ENCODE peak calls at places on chromosomes 6 and 20, in five cellular contexts. One of them, this sample, is unnamed.

GRCh38 chr20:57693002-57693582 is 16.7 kb downstream of the PMEPA1 start:
- ATAC-seq in HepG2: peak; percentile 46
- ATAC-seq in K562: peak; percentile 50
- ATAC-seq in upper lobe of left lung: peak; percentile 52
- ATAC-seq in GM12878: peak; percentile 66
- ATAC-seq in this sample: no peak

GRCh38 chr6:20135677-20136268 is 76.5 kb downstream of the MBOAT1 start:
- ATAC-seq in HepG2: no peak
- ATAC-seq in K562: no peak
- ATAC-seq in upper lobe of left lung: no peak
- ATAC-seq in GM12878: no peak
- ATAC-seq in this sample: no peak

GRCh38 chr6:145076110-145076841 is 659.0 kb downstream of the EPM2A start:
- ATAC-seq in HepG2: peak; percentile 87
- ATAC-seq in K562: no peak
- ATAC-seq in upper lobe of left lung: peak; percentile 46
- ATAC-seq in GM12878: no peak
- ATAC-seq in this sample: no peak

GRCh38 chr6:16163066-16163465 is 34.2 kb downstream of the MYLIP start:
- ATAC-seq in HepG2: no peak
- ATAC-seq in K562: no peak
- ATAC-seq in upper lobe of left lung: no peak
- ATAC-seq in GM12878: peak; percentile 17
- ATAC-seq in this sample: no peak

GRCh38 chr6:106253731-106254130 is 71.8 kb downstream of the ATG5 start:
- ATAC-seq in HepG2: no peak
- ATAC-seq in K562: no peak
- ATAC-seq in upper lobe of left lung: no peak
- ATAC-seq in GM12878: no peak
- ATAC-seq in this sample: no peak

GRCh38 chr6:116876635-116877611 is at the start of gene RFX6:
- ATAC-seq in HepG2: peak; percentile 95
- ATAC-seq in K562: peak; percentile 90
- ATAC-seq in upper lobe of left lung: no peak
- ATAC-seq in GM12878: peak; percentile 35
- ATAC-seq in this sample: no peak

GRCh38 chr20:4476903-4477302 is 244.8 kb upstream of the PRND start:
- ATAC-seq in HepG2: no peak
- ATAC-seq in K562: no peak
- ATAC-seq in upper lobe of left lung: no peak
- ATAC-seq in GM12878: no peak
- ATAC-seq in this sample: no peak

GRCh38 chr6:45835725-45836437 is 179.8 kb downstream of the CLIC5 start:
- ATAC-seq in HepG2: no peak
- ATAC-seq in K562: no peak
- ATAC-seq in upper lobe of left lung: no peak
- ATAC-seq in GM12878: no peak
- ATAC-seq in this sample: no peak

GRCh38 chr20:10739134-10739533 is 65.3 kb upstream of the JAG1 start:
- ATAC-seq in HepG2: peak; percentile 61
- ATAC-seq in K562: no peak
- ATAC-seq in upper lobe of left lung: no peak
- ATAC-seq in GM12878: no peak
- ATAC-seq in this sample: no peak

GRCh38 chr20:11195899-11196558 is 522.2 kb upstream of the JAG1 start:
- ATAC-seq in HepG2: no peak
- ATAC-seq in K562: no peak
- ATAC-seq in upper lobe of left lung: peak; percentile 67
- ATAC-seq in GM12878: no peak
- ATAC-seq in this sample: peak; percentile 63

GRCh38 chr20:4835244-4836177 is 113.8 kb downstream of the PRND start:
- ATAC-seq in HepG2: peak; percentile 25
- ATAC-seq in K562: no peak
- ATAC-seq in upper lobe of left lung: peak; percentile 79
- ATAC-seq in GM12878: no peak
- ATAC-seq in this sample: peak; percentile 78

GRCh38 chr6:25111782-25112181 is 167.4 kb upstream of the CARMIL1 start:
- ATAC-seq in HepG2: no peak
- ATAC-seq in K562: no peak
- ATAC-seq in upper lobe of left lung: no peak
- ATAC-seq in GM12878: no peak
- ATAC-seq in this sample: no peak

GRCh38 chr20:24694727-24695528 is 225.5 kb downstream of the SYNDIG1 start:
- ATAC-seq in HepG2: no peak
- ATAC-seq in K562: no peak
- ATAC-seq in upper lobe of left lung: no peak
- ATAC-seq in GM12878: no peak
- ATAC-seq in this sample: no peak

GRCh38 chr6:3849681-3850450 is 693 bp downstream of the FAM50B start:
- ATAC-seq in HepG2: no peak
- ATAC-seq in K562: no peak
- ATAC-seq in upper lobe of left lung: peak; percentile 24
- ATAC-seq in GM12878: no peak
- ATAC-seq in this sample: peak; percentile 14

GRCh38 chr6:20168668-20169633 is 43.3 kb downstream of the MBOAT1 start:
- ATAC-seq in HepG2: no peak
- ATAC-seq in K562: peak; percentile 60
- ATAC-seq in upper lobe of left lung: no peak
- ATAC-seq in GM12878: no peak
- ATAC-seq in this sample: peak; percentile 78

GRCh38 chr6:65524232-65524631 is 182.8 kb downstream of the EYS start:
- ATAC-seq in HepG2: no peak
- ATAC-seq in K562: no peak
- ATAC-seq in upper lobe of left lung: no peak
- ATAC-seq in GM12878: peak; percentile 65
- ATAC-seq in this sample: no peak

GRCh38 chr6:40894962-40895799 is 143.8 kb downstream of the UNC5CL start:
- ATAC-seq in HepG2: peak; percentile 36
- ATAC-seq in K562: peak; percentile 93
- ATAC-seq in upper lobe of left lung: peak; percentile 61
- ATAC-seq in GM12878: no peak
- ATAC-seq in this sample: peak; percentile 48

GRCh38 chr6:108616973-108617372 is 56.3 kb downstream of the FOXO3 start:
- ATAC-seq in HepG2: no peak
- ATAC-seq in K562: no peak
- ATAC-seq in upper lobe of left lung: no peak
- ATAC-seq in GM12878: no peak
- ATAC-seq in this sample: no peak

GRCh38 chr6:78909391-78909790 is 42.0 kb downstream of the IRAK1BP1 start:
- ATAC-seq in HepG2: no peak
- ATAC-seq in K562: no peak
- ATAC-seq in upper lobe of left lung: no peak
- ATAC-seq in GM12878: peak; percentile 61
- ATAC-seq in this sample: peak; percentile 34

GRCh38 chr6:139354177-139354576 is 20.3 kb downstream of the CITED2 start:
- ATAC-seq in HepG2: no peak
- ATAC-seq in K562: no peak
- ATAC-seq in upper lobe of left lung: no peak
- ATAC-seq in GM12878: no peak
- ATAC-seq in this sample: no peak

GRCh38 chr6:87498048-87498447 is 25.3 kb downstream of the SLC35A1 start:
- ATAC-seq in HepG2: no peak
- ATAC-seq in K562: no peak
- ATAC-seq in upper lobe of left lung: no peak
- ATAC-seq in GM12878: no peak
- ATAC-seq in this sample: no peak

GRCh38 chr20:47727909-47728361 is 57.3 kb downstream of the SULF2 start:
- ATAC-seq in HepG2: no peak
- ATAC-seq in K562: no peak
- ATAC-seq in upper lobe of left lung: no peak
- ATAC-seq in GM12878: no peak
- ATAC-seq in this sample: peak; percentile 1

GRCh38 chr6:33427585-33428218 is 7.8 kb downstream of the SYNGAP1 start:
- ATAC-seq in HepG2: no peak
- ATAC-seq in K562: no peak
- ATAC-seq in upper lobe of left lung: no peak
- ATAC-seq in GM12878: no peak
- ATAC-seq in this sample: no peak

GRCh38 chr6:114144887-114145851 is 174.2 kb upstream of the HDAC2 start:
- ATAC-seq in HepG2: peak; percentile 99
- ATAC-seq in K562: no peak
- ATAC-seq in upper lobe of left lung: peak; percentile 93
- ATAC-seq in GM12878: no peak
- ATAC-seq in this sample: no peak

GRCh38 chr6:124738496-124738895 is 223.7 kb upstream of the RNF217 start:
- ATAC-seq in HepG2: no peak
- ATAC-seq in K562: no peak
- ATAC-seq in upper lobe of left lung: no peak
- ATAC-seq in GM12878: no peak
- ATAC-seq in this sample: no peak

GRCh38 chr20:11791316-11792228 is 126.1 kb upstream of the BTBD3 start:
- ATAC-seq in HepG2: no peak
- ATAC-seq in K562: no peak
- ATAC-seq in upper lobe of left lung: no peak
- ATAC-seq in GM12878: no peak
- ATAC-seq in this sample: no peak

GRCh38 chr6:140264451-140264850 is 890.0 kb upstream of the CITED2 start:
- ATAC-seq in HepG2: no peak
- ATAC-seq in K562: no peak
- ATAC-seq in upper lobe of left lung: no peak
- ATAC-seq in GM12878: no peak
- ATAC-seq in this sample: no peak

GRCh38 chr20:56348306-56348695 is 10.5 kb upstream of the FAM210B start:
- ATAC-seq in HepG2: peak; percentile 57
- ATAC-seq in K562: no peak
- ATAC-seq in upper lobe of left lung: no peak
- ATAC-seq in GM12878: no peak
- ATAC-seq in this sample: no peak

GRCh38 chr20:45792513-45793118 is 862 bp downstream of the DNTTIP1 start:
- ATAC-seq in HepG2: peak; percentile 21
- ATAC-seq in K562: peak; percentile 12
- ATAC-seq in upper lobe of left lung: peak; percentile 19
- ATAC-seq in GM12878: no peak
- ATAC-seq in this sample: no peak

DNA sequence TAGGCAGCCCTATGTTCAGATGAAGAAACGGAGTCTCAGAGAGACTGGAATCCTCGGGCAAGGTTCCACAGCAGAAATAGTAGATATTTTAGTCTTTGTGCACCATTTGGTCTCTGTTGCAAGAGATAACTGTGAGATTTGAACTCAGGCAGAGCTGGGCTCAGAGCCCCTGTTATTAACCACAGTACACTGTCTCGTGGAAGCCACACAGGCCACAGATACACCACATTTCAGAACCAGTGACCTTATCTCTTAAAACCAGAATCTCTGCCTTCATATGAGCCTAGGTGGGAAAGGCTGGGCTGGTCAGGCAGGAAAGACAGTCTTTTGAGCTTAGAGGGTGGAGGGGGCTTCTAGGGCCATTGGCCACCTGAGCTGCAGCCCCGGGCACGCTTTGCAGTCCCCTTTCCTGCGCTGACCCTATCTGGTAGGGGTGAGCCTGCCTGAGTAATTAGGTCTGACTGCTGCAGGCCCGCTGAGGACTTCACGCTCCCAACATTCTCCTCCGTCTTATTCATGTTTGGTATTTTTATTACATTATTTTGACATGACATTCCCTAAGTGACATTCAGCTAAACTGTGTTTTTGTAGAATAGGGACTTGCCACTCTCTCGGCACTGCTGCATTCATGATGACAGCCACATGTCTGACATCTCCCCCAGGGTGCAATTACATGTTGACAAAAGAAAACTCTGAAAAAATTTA is 71.1 kb downstream of the KCNB1 start:
- ATAC-seq in HepG2: no peak
- ATAC-seq in K562: peak; percentile 58
- ATAC-seq in upper lobe of left lung: no peak
- ATAC-seq in GM12878: no peak
- ATAC-seq in this sample: peak; percentile 42
- TF ChIP-seq EP300 in HepG2: no peak
- TF ChIP-seq EP300 in K562: no peak
- TF ChIP-seq EP300 in upper lobe of left lung: no peak
- TF ChIP-seq EP300 in GM12878: no peak
- TF ChIP-seq EP300 in this sample: no peak

GRCh38 chr20:22080985-22081384 is 375.5 kb downstream of the PAX1 start:
- ATAC-seq in HepG2: no peak
- ATAC-seq in K562: no peak
- ATAC-seq in upper lobe of left lung: no peak
- ATAC-seq in GM12878: no peak
- ATAC-seq in this sample: no peak
- TF ChIP-seq POLR2AphosphoS5 in HepG2: no peak
- TF ChIP-seq POLR2AphosphoS5 in K562: no peak
- TF ChIP-seq POLR2AphosphoS5 in upper lobe of left lung: no peak
- TF ChIP-seq POLR2AphosphoS5 in GM12878: no peak
- TF ChIP-seq POLR2AphosphoS5 in this sample: no peak

DNA sequence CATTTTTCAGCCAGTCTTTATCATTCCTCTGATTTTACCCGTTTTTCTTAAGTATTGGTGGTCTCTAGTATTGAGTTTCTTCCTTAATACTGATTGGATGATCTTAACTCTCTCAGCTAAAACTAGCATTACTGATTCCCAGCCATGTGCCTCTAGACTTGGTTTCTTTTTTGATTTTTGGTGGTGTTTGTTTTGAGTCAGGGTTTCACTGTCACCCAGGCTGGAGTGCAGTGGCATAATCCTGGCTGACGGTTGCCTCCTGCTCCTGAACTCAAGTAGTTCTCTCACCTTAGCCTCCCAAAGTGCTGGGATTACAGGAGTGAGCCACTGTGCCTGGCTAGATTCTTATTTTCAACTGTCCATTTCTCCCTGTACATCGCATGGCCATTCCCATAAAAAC is 24.9 kb downstream of the DPPA5 start:
- ATAC-seq in HepG2: no peak
- ATAC-seq in K562: no peak
- ATAC-seq in upper lobe of left lung: no peak
- ATAC-seq in GM12878: peak; percentile 69
- ATAC-seq in this sample: no peak
- H3K4me1 ChIP-seq in HepG2: no peaks in the 10 kb centered on the region
- H3K4me1 ChIP-seq in K562: no peaks in the 10 kb centered on the region
- H3K4me1 ChIP-seq in upper lobe of left lung: no peaks in the 10 kb centered on the region
- H3K4me1 ChIP-seq in GM12878: peaks cover 4% of the 10 kb centered on the region
- H3K4me1 ChIP-seq in this sample: no peaks in the 10 kb centered on the region

DNA sequence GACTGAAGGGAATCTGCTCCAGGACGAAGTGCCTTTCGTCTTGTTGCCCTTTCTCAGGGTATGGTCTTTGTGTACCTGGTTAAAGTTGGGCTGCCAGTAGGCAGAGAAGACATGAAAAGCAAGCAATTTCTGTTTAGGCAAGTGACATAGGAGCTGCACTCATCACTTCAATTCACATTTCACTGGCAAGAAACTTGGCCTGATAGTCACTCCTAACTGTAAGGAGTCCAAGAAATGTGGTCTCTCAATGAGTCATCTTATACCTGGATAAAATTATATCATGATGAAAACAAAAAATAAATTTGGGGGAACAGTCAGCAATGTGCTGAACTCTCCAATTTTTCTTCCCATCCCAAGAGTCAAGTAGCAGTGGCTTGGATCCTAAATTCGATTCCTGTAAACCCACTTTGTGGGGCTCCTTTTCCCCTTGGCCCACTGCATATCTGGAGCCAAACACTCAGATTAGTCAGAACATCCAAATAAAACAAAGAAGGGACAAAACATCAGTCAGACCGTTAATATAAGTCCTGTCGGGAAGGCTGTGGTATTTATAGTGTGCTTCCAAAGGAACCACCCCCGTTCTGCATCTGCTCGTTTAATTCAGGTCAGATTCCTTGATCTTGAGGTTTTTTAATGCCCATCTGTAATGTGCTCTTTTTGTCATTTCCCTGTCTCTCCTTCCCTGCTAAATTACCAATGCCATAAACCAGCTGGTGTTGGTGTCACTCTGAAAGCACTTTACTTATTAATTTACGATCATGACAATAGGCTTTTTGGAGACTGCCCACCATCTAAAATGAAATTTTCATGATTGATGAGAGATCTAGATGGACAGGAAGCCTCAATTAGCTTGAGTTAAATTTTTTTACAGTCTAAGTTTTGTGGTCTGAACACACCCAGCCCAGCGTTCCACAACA is 5.1 kb upstream of the GABRR1 start:
- ATAC-seq in HepG2: no peak
- ATAC-seq in K562: no peak
- ATAC-seq in upper lobe of left lung: no peak
- ATAC-seq in GM12878: no peak
- ATAC-seq in this sample: no peak
- TF ChIP-seq EP300 in HepG2: no peak
- TF ChIP-seq EP300 in K562: no peak
- TF ChIP-seq EP300 in upper lobe of left lung: no peak
- TF ChIP-seq EP300 in GM12878: no peak
- TF ChIP-seq EP300 in this sample: no peak